ENCODE peak calls at places on chromosomes 2 and 18, in four cellular contexts. One of them, this sample, is unnamed.

GRCh38 chr18:29164993-29165599 is 988.2 kb upstream of the CDH2 start:
- DNase-seq in posterior cingulate gyrus: no peak
- DNase-seq in dermis blood vessel endothelial cell: peak
- DNase-seq in stimulated activated CD4-positive, alpha-beta T cell treated with anti-CD3 and anti-CD28 coated beads, Interleukin-4, amount 100 ng/mL, for 48 hours: no peak
- DNase-seq in this sample: no peak

GRCh38 chr2:175937216-175937615 is 64.9 kb downstream of the LNPK start:
- DNase-seq in dermis blood vessel endothelial cell: peak
- DNase-seq in posterior cingulate gyrus: no peak
- DNase-seq in stimulated activated CD4-positive, alpha-beta T cell treated with anti-CD3 and anti-CD28 coated beads, Interleukin-4, amount 100 ng/mL, for 48 hours: no peak
- DNase-seq in this sample: no peak

GRCh38 chr2:9260411-9261037 is 53.9 kb downstream of the ASAP2 start:
- DNase-seq in dermis blood vessel endothelial cell: peak
- DNase-seq in posterior cingulate gyrus: no peak
- DNase-seq in stimulated activated CD4-positive, alpha-beta T cell treated with anti-CD3 and anti-CD28 coated beads, Interleukin-4, amount 100 ng/mL, for 48 hours: no peak
- DNase-seq in this sample: no peak

GRCh38 chr2:15725101-15725787 is 133.6 kb downstream of the DDX1 start:
- DNase-seq in stimulated activated CD4-positive, alpha-beta T cell treated with anti-CD3 and anti-CD28 coated beads, Interleukin-4, amount 100 ng/mL, for 48 hours: no peak
- DNase-seq in posterior cingulate gyrus: no peak
- DNase-seq in dermis blood vessel endothelial cell: no peak
- DNase-seq in this sample: no peak

GRCh38 chr2:160140001-160140400 is 60.1 kb downstream of the ITGB6 start:
- DNase-seq in dermis blood vessel endothelial cell: peak
- DNase-seq in stimulated activated CD4-positive, alpha-beta T cell treated with anti-CD3 and anti-CD28 coated beads, Interleukin-4, amount 100 ng/mL, for 48 hours: no peak
- DNase-seq in posterior cingulate gyrus: no peak
- DNase-seq in this sample: no peak

GRCh38 chr2:104378853-104379374 is 475.0 kb upstream of the POU3F3 start:
- DNase-seq in dermis blood vessel endothelial cell: no peak
- DNase-seq in stimulated activated CD4-positive, alpha-beta T cell treated with anti-CD3 and anti-CD28 coated beads, Interleukin-4, amount 100 ng/mL, for 48 hours: no peak
- DNase-seq in posterior cingulate gyrus: peak
- DNase-seq in this sample: no peak

GRCh38 chr2:138183700-138184099 is 219.4 kb downstream of the HNMT start:
- DNase-seq in stimulated activated CD4-positive, alpha-beta T cell treated with anti-CD3 and anti-CD28 coated beads, Interleukin-4, amount 100 ng/mL, for 48 hours: no peak
- DNase-seq in posterior cingulate gyrus: no peak
- DNase-seq in dermis blood vessel endothelial cell: no peak
- DNase-seq in this sample: no peak

GRCh38 chr2:105125428-105125827 is 87.6 kb downstream of the MRPS9 start:
- DNase-seq in posterior cingulate gyrus: no peak
- DNase-seq in stimulated activated CD4-positive, alpha-beta T cell treated with anti-CD3 and anti-CD28 coated beads, Interleukin-4, amount 100 ng/mL, for 48 hours: no peak
- DNase-seq in dermis blood vessel endothelial cell: peak
- DNase-seq in this sample: no peak

GRCh38 chr2:179925713-179926112 is 64.3 kb upstream of the ZNF385B start:
- DNase-seq in dermis blood vessel endothelial cell: no peak
- DNase-seq in posterior cingulate gyrus: no peak
- DNase-seq in stimulated activated CD4-positive, alpha-beta T cell treated with anti-CD3 and anti-CD28 coated beads, Interleukin-4, amount 100 ng/mL, for 48 hours: no peak
- DNase-seq in this sample: no peak

GRCh38 chr2:167570370-167570769 is 677.0 kb downstream of the STK39 start:
- DNase-seq in stimulated activated CD4-positive, alpha-beta T cell treated with anti-CD3 and anti-CD28 coated beads, Interleukin-4, amount 100 ng/mL, for 48 hours: no peak
- DNase-seq in dermis blood vessel endothelial cell: no peak
- DNase-seq in posterior cingulate gyrus: no peak
- DNase-seq in this sample: no peak

GRCh38 chr2:216006164-216006663 is 7.1 kb downstream of the MREG start:
- DNase-seq in stimulated activated CD4-positive, alpha-beta T cell treated with anti-CD3 and anti-CD28 coated beads, Interleukin-4, amount 100 ng/mL, for 48 hours: peak
- DNase-seq in dermis blood vessel endothelial cell: peak
- DNase-seq in posterior cingulate gyrus: no peak
- DNase-seq in this sample: no peak

GRCh38 chr18:22342625-22343024 is 75.1 kb downstream of the CTAGE1 start:
- DNase-seq in stimulated activated CD4-positive, alpha-beta T cell treated with anti-CD3 and anti-CD28 coated beads, Interleukin-4, amount 100 ng/mL, for 48 hours: no peak
- DNase-seq in dermis blood vessel endothelial cell: peak
- DNase-seq in posterior cingulate gyrus: no peak
- DNase-seq in this sample: no peak

GRCh38 chr2:100919316-100919715 is 82.8 kb upstream of the RPL31 start:
- DNase-seq in dermis blood vessel endothelial cell: no peak
- DNase-seq in posterior cingulate gyrus: no peak
- DNase-seq in stimulated activated CD4-positive, alpha-beta T cell treated with anti-CD3 and anti-CD28 coated beads, Interleukin-4, amount 100 ng/mL, for 48 hours: peak
- DNase-seq in this sample: no peak

GRCh38 chr2:236177604-236177966 is 9.4 kb upstream of the GBX2 start:
- DNase-seq in posterior cingulate gyrus: no peak
- DNase-seq in stimulated activated CD4-positive, alpha-beta T cell treated with anti-CD3 and anti-CD28 coated beads, Interleukin-4, amount 100 ng/mL, for 48 hours: peak
- DNase-seq in dermis blood vessel endothelial cell: peak
- DNase-seq in this sample: no peak

GRCh38 chr2:240648650-240649275 is 23.5 kb downstream of the GPR35 start:
- DNase-seq in posterior cingulate gyrus: no peak
- DNase-seq in stimulated activated CD4-positive, alpha-beta T cell treated with anti-CD3 and anti-CD28 coated beads, Interleukin-4, amount 100 ng/mL, for 48 hours: no peak
- DNase-seq in dermis blood vessel endothelial cell: no peak
- DNase-seq in this sample: no peak

GRCh38 chr2:238974061-238974460 is 126.2 kb downstream of the TWIST2 start:
- DNase-seq in stimulated activated CD4-positive, alpha-beta T cell treated with anti-CD3 and anti-CD28 coated beads, Interleukin-4, amount 100 ng/mL, for 48 hours: no peak
- DNase-seq in dermis blood vessel endothelial cell: peak
- DNase-seq in posterior cingulate gyrus: no peak
- DNase-seq in this sample: no peak

GRCh38 chr2:223669453-223670225 is 67.5 kb upstream of the SCG2 start:
- DNase-seq in posterior cingulate gyrus: no peak
- DNase-seq in stimulated activated CD4-positive, alpha-beta T cell treated with anti-CD3 and anti-CD28 coated beads, Interleukin-4, amount 100 ng/mL, for 48 hours: no peak
- DNase-seq in dermis blood vessel endothelial cell: no peak
- DNase-seq in this sample: no peak

GRCh38 chr18:78080761-78081160 is 831.1 kb downstream of the GALR1 start:
- DNase-seq in posterior cingulate gyrus: no peak
- DNase-seq in dermis blood vessel endothelial cell: no peak
- DNase-seq in stimulated activated CD4-positive, alpha-beta T cell treated with anti-CD3 and anti-CD28 coated beads, Interleukin-4, amount 100 ng/mL, for 48 hours: no peak
- DNase-seq in this sample: no peak

GRCh38 chr18:8847066-8847755 is 141.9 kb downstream of the MTCL1 start:
- DNase-seq in dermis blood vessel endothelial cell: no peak
- DNase-seq in stimulated activated CD4-positive, alpha-beta T cell treated with anti-CD3 and anti-CD28 coated beads, Interleukin-4, amount 100 ng/mL, for 48 hours: no peak
- DNase-seq in posterior cingulate gyrus: no peak
- DNase-seq in this sample: no peak

GRCh38 chr18:39531659-39532058 is 1966.1 kb upstream of the CELF4 start:
- DNase-seq in stimulated activated CD4-positive, alpha-beta T cell treated with anti-CD3 and anti-CD28 coated beads, Interleukin-4, amount 100 ng/mL, for 48 hours: no peak
- DNase-seq in dermis blood vessel endothelial cell: no peak
- DNase-seq in posterior cingulate gyrus: no peak
- DNase-seq in this sample: no peak

GRCh38 chr2:175601969-175602368 is 400.1 kb downstream of the LNPK start:
- DNase-seq in posterior cingulate gyrus: no peak
- DNase-seq in stimulated activated CD4-positive, alpha-beta T cell treated with anti-CD3 and anti-CD28 coated beads, Interleukin-4, amount 100 ng/mL, for 48 hours: no peak
- DNase-seq in dermis blood vessel endothelial cell: no peak
- DNase-seq in this sample: no peak

GRCh38 chr2:119196301-119197124 is 27.1 kb upstream of the STEAP3 start:
- DNase-seq in dermis blood vessel endothelial cell: peak
- DNase-seq in stimulated activated CD4-positive, alpha-beta T cell treated with anti-CD3 and anti-CD28 coated beads, Interleukin-4, amount 100 ng/mL, for 48 hours: no peak
- DNase-seq in posterior cingulate gyrus: no peak
- DNase-seq in this sample: no peak

GRCh38 chr18:9835112-9835755 is 50.5 kb upstream of the TXNDC2 start:
- DNase-seq in stimulated activated CD4-positive, alpha-beta T cell treated with anti-CD3 and anti-CD28 coated beads, Interleukin-4, amount 100 ng/mL, for 48 hours: no peak
- DNase-seq in dermis blood vessel endothelial cell: no peak
- DNase-seq in posterior cingulate gyrus: no peak
- DNase-seq in this sample: no peak

GRCh38 chr2:150643106-150643730 is 155.8 kb upstream of the RND3 start:
- DNase-seq in stimulated activated CD4-positive, alpha-beta T cell treated with anti-CD3 and anti-CD28 coated beads, Interleukin-4, amount 100 ng/mL, for 48 hours: no peak
- DNase-seq in dermis blood vessel endothelial cell: no peak
- DNase-seq in posterior cingulate gyrus: no peak
- DNase-seq in this sample: no peak

GRCh38 chr2:127901339-127902072 is 15.8 kb upstream of the AMMECR1L start:
- DNase-seq in dermis blood vessel endothelial cell: no peak
- DNase-seq in stimulated activated CD4-positive, alpha-beta T cell treated with anti-CD3 and anti-CD28 coated beads, Interleukin-4, amount 100 ng/mL, for 48 hours: no peak
- DNase-seq in posterior cingulate gyrus: peak
- DNase-seq in this sample: no peak

GRCh38 chr18:48055351-48055750 is 124.9 kb upstream of the SMAD2 start:
- DNase-seq in dermis blood vessel endothelial cell: no peak
- DNase-seq in posterior cingulate gyrus: no peak
- DNase-seq in stimulated activated CD4-positive, alpha-beta T cell treated with anti-CD3 and anti-CD28 coated beads, Interleukin-4, amount 100 ng/mL, for 48 hours: no peak
- DNase-seq in this sample: no peak

GRCh38 chr2:240599141-240599583 is 12.6 kb downstream of the CAPN10 start:
- DNase-seq in posterior cingulate gyrus: no peak
- DNase-seq in dermis blood vessel endothelial cell: no peak
- DNase-seq in stimulated activated CD4-positive, alpha-beta T cell treated with anti-CD3 and anti-CD28 coated beads, Interleukin-4, amount 100 ng/mL, for 48 hours: no peak
- DNase-seq in this sample: no peak

GRCh38 chr2:127909019-127909418 is 23.3 kb upstream of the AMMECR1L start:
- DNase-seq in dermis blood vessel endothelial cell: no peak
- DNase-seq in stimulated activated CD4-positive, alpha-beta T cell treated with anti-CD3 and anti-CD28 coated beads, Interleukin-4, amount 100 ng/mL, for 48 hours: no peak
- DNase-seq in posterior cingulate gyrus: no peak
- DNase-seq in this sample: no peak

GRCh38 chr18:23982154-23983071 is 32.1 kb upstream of the TTC39C start:
- DNase-seq in posterior cingulate gyrus: no peak
- DNase-seq in stimulated activated CD4-positive, alpha-beta T cell treated with anti-CD3 and anti-CD28 coated beads, Interleukin-4, amount 100 ng/mL, for 48 hours: no peak
- DNase-seq in dermis blood vessel endothelial cell: peak
- DNase-seq in this sample: no peak

GRCh38 chr18:50277935-50278334 is 3.4 kb downstream of the MBD1 start:
- DNase-seq in stimulated activated CD4-positive, alpha-beta T cell treated with anti-CD3 and anti-CD28 coated beads, Interleukin-4, amount 100 ng/mL, for 48 hours: no peak
- DNase-seq in posterior cingulate gyrus: no peak
- DNase-seq in dermis blood vessel endothelial cell: peak
- DNase-seq in this sample: no peak

GRCh38 chr18:76378526-76379215 is 116.4 kb downstream of the ZNF516 start:
- DNase-seq in dermis blood vessel endothelial cell: peak
- DNase-seq in stimulated activated CD4-positive, alpha-beta T cell treated with anti-CD3 and anti-CD28 coated beads, Interleukin-4, amount 100 ng/mL, for 48 hours: no peak
- DNase-seq in posterior cingulate gyrus: no peak
- DNase-seq in this sample: no peak

GRCh38 chr2:160232905-160233475 is 32.9 kb upstream of the ITGB6 start:
- DNase-seq in stimulated activated CD4-positive, alpha-beta T cell treated with anti-CD3 and anti-CD28 coated beads, Interleukin-4, amount 100 ng/mL, for 48 hours: no peak
- DNase-seq in dermis blood vessel endothelial cell: no peak
- DNase-seq in posterior cingulate gyrus: no peak
- DNase-seq in this sample: no peak

GRCh38 chr2:99618579-99619097 is 128.8 kb upstream of the REV1 start:
- DNase-seq in posterior cingulate gyrus: no peak
- DNase-seq in dermis blood vessel endothelial cell: no peak
- DNase-seq in stimulated activated CD4-positive, alpha-beta T cell treated with anti-CD3 and anti-CD28 coated beads, Interleukin-4, amount 100 ng/mL, for 48 hours: no peak
- DNase-seq in this sample: no peak

GRCh38 chr2:14543284-14543683 is 89.2 kb upstream of the LRATD1 start:
- DNase-seq in dermis blood vessel endothelial cell: peak
- DNase-seq in posterior cingulate gyrus: no peak
- DNase-seq in stimulated activated CD4-positive, alpha-beta T cell treated with anti-CD3 and anti-CD28 coated beads, Interleukin-4, amount 100 ng/mL, for 48 hours: no peak
- DNase-seq in this sample: no peak

GRCh38 chr2:88627055-88627855 is at the start of gene EIF2AK3:
- DNase-seq in posterior cingulate gyrus: peak
- DNase-seq in stimulated activated CD4-positive, alpha-beta T cell treated with anti-CD3 and anti-CD28 coated beads, Interleukin-4, amount 100 ng/mL, for 48 hours: peak
- DNase-seq in dermis blood vessel endothelial cell: peak
- DNase-seq in this sample: peak

GRCh38 chr2:10400978-10401951 is 46.9 kb downstream of the ODC1 start:
- DNase-seq in stimulated activated CD4-positive, alpha-beta T cell treated with anti-CD3 and anti-CD28 coated beads, Interleukin-4, amount 100 ng/mL, for 48 hours: no peak
- DNase-seq in dermis blood vessel endothelial cell: peak
- DNase-seq in posterior cingulate gyrus: no peak
- DNase-seq in this sample: no peak

GRCh38 chr18:36314754-36315153 is 17.2 kb downstream of the FHOD3 start:
- DNase-seq in dermis blood vessel endothelial cell: peak
- DNase-seq in stimulated activated CD4-positive, alpha-beta T cell treated with anti-CD3 and anti-CD28 coated beads, Interleukin-4, amount 100 ng/mL, for 48 hours: no peak
- DNase-seq in posterior cingulate gyrus: no peak
- DNase-seq in this sample: no peak

GRCh38 chr2:27959496-27959895 is 69.0 kb downstream of the BABAM2 start:
- DNase-seq in dermis blood vessel endothelial cell: peak
- DNase-seq in stimulated activated CD4-positive, alpha-beta T cell treated with anti-CD3 and anti-CD28 coated beads, Interleukin-4, amount 100 ng/mL, for 48 hours: no peak
- DNase-seq in posterior cingulate gyrus: no peak
- DNase-seq in this sample: no peak